ENCODE peak calls at places on chromosomes 16 and 17, in five cellular contexts. One of them, this sample, is unnamed.

GRCh38 chr16:83742520-83742919 is 65.3 kb upstream of the HSBP1 start:
- DNase-seq in tibial nerve: no peak
- DNase-seq in small intestine: no peak
- DNase-seq in tibial artery: no peak
- DNase-seq in GM23338: no peak
- DNase-seq in this sample: peak; percentile 12

GRCh38 chr17:82683534-82683933 is 15.0 kb downstream of the RAB40B start:
- DNase-seq in tibial artery: no peak
- DNase-seq in small intestine: no peak
- DNase-seq in tibial nerve: no peak
- DNase-seq in GM23338: no peak
- DNase-seq in this sample: no peak

GRCh38 chr16:49833796-49834195 is 22.1 kb downstream of the ZNF423 start:
- DNase-seq in small intestine: no peak
- DNase-seq in tibial nerve: no peak
- DNase-seq in GM23338: no peak
- DNase-seq in tibial artery: peak; percentile 68
- DNase-seq in this sample: peak; percentile 79

GRCh38 chr17:30520882-30521281 is 43.7 kb downstream of the GOSR1 start:
- DNase-seq in tibial nerve: no peak
- DNase-seq in small intestine: no peak
- DNase-seq in tibial artery: no peak
- DNase-seq in GM23338: no peak
- DNase-seq in this sample: no peak

GRCh38 chr17:62892870-62893338 is 73.1 kb upstream of the TANC2 start:
- DNase-seq in tibial artery: peak; percentile 53
- DNase-seq in GM23338: peak; percentile 40
- DNase-seq in small intestine: no peak
- DNase-seq in tibial nerve: no peak
- DNase-seq in this sample: no peak

GRCh38 chr17:51537996-51538550 is 277.7 kb downstream of the UTP18 start:
- DNase-seq in tibial artery: no peak
- DNase-seq in tibial nerve: no peak
- DNase-seq in small intestine: no peak
- DNase-seq in GM23338: no peak
- DNase-seq in this sample: no peak

GRCh38 chr16:15539197-15539596 is 103.8 kb downstream of the MARF1 start:
- DNase-seq in small intestine: peak; percentile 20
- DNase-seq in tibial artery: no peak
- DNase-seq in tibial nerve: no peak
- DNase-seq in GM23338: peak; percentile 80
- DNase-seq in this sample: no peak

GRCh38 chr17:5418858-5419355 is 555 bp downstream of the NUP88 start:
- DNase-seq in small intestine: peak; percentile 71
- DNase-seq in tibial nerve: no peak
- DNase-seq in tibial artery: peak; percentile 24
- DNase-seq in GM23338: peak; percentile 58
- DNase-seq in this sample: no peak

GRCh38 chr17:59155439-59156177 is at the start of gene PRR11:
- DNase-seq in tibial nerve: peak; percentile 89
- DNase-seq in small intestine: peak; percentile 100
- DNase-seq in tibial artery: peak; percentile 98
- DNase-seq in GM23338: peak; percentile 99
- DNase-seq in this sample: peak; percentile 98

GRCh38 chr17:4327638-4328037 is 38.8 kb downstream of the UBE2G1 start:
- DNase-seq in tibial artery: no peak
- DNase-seq in small intestine: peak; percentile 30
- DNase-seq in GM23338: no peak
- DNase-seq in tibial nerve: no peak
- DNase-seq in this sample: no peak

DNA sequence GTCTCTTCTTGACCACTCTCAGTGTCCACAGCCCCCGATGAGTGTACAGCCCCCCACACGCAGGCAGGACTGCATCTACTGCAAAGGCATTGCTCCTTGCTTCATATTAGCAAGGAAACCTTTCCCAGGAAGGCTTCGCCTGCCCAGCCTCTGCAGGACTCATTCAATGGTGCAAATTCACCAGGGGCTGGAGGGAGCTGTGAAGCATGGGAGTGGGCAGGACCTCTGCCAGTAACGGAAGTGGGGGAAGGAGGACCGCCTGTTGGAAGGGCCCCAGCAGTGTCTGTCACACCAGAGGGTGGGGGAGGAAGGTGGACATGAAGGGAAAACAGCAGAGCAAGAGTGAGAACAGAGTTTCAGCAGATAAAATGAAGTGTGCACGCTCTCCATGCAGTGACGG is 2.5 kb downstream of the SPATA33 start:
- DNase-seq in GM23338: no peak
- DNase-seq in small intestine: no peak
- DNase-seq in tibial nerve: no peak
- DNase-seq in tibial artery: no peak
- DNase-seq in this sample: no peak
- H3K27ac ChIP-seq in GM23338: no peak overlapping the region
- H3K27ac ChIP-seq in small intestine: no peak overlapping the region
- H3K27ac ChIP-seq in tibial nerve: no peak overlapping the region
- H3K27ac ChIP-seq in tibial artery: no peak overlapping the region
- H3K27ac ChIP-seq in this sample: no peak overlapping the region

GRCh38 chr17:41545829-41546410 is 17.8 kb upstream of the KRT19 start:
- DNase-seq in GM23338: no peak
- DNase-seq in tibial artery: no peak
- DNase-seq in small intestine: no peak
- DNase-seq in tibial nerve: no peak
- DNase-seq in this sample: no peak

GRCh38 chr17:41544935-41545334 is 16.8 kb upstream of the KRT19 start:
- DNase-seq in GM23338: no peak
- DNase-seq in tibial artery: no peak
- DNase-seq in small intestine: no peak
- DNase-seq in tibial nerve: no peak
- DNase-seq in this sample: no peak

GRCh38 chr17:41547378-41547841 is 19.3 kb upstream of the KRT19 start:
- DNase-seq in tibial artery: no peak
- DNase-seq in GM23338: no peak
- DNase-seq in tibial nerve: no peak
- DNase-seq in small intestine: no peak
- DNase-seq in this sample: no peak

GRCh38 chr17:41547921-41548843 is 20.1 kb upstream of the KRT19 start:
- DNase-seq in tibial nerve: no peak
- DNase-seq in GM23338: no peak
- DNase-seq in tibial artery: peak; percentile 64
- DNase-seq in small intestine: peak; percentile 90
- DNase-seq in this sample: no peak

DNA sequence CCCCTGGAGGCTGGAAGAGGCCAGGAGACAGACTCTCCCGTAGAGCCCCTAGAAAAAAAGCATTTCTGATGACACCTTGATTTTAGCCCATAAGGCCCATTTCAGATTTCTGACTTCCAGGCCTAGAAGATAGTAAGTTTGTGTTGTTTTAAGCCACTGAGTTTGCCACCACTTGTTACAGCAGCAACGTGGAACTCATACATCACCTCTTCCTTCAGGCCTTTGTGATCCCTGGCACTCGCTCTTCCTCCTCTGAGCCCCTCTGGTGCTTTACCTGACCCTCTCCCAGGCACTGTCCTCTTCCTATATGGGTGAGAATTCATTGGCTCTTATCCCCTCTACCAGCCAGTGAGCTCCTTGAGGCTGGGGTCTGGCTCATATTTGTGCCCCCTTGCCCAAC is 18.7 kb upstream of the KRT19 start:
- DNase-seq in tibial artery: no peak
- DNase-seq in tibial nerve: no peak
- DNase-seq in GM23338: no peak
- DNase-seq in small intestine: no peak
- DNase-seq in this sample: no peak
- H3K27ac ChIP-seq in tibial artery: no peak overlapping the region
- H3K27ac ChIP-seq in tibial nerve: no peak overlapping the region
- H3K27ac ChIP-seq in GM23338: no peak overlapping the region
- H3K27ac ChIP-seq in small intestine: no peak overlapping the region
- H3K27ac ChIP-seq in this sample: no peak overlapping the region

DNA sequence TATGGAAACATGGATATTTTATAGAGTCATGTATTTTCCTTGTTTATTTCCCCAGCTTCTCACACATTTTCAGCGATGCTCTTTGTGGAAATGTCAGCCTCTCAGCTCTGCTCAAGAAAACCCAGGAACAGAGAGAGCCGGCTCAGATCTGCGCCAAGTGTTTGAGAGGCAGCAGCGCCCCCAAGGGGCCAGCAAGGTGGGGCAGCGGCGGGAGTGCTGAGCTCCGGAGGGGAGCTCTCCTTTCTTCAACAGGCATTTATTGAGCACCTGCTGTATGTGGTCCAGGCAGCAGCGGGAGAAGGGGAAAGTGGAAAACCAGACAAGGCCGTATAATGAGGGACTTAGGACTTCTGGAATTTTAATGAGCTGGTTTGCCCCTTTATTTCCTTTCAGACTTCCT is 421.1 kb upstream of the C16orf82 start:
- DNase-seq in GM23338: peak; percentile 71
- DNase-seq in tibial nerve: no peak
- DNase-seq in small intestine: no peak
- DNase-seq in tibial artery: no peak
- DNase-seq in this sample: no peak
- H3K27ac ChIP-seq in GM23338: no peak overlapping the region
- H3K27ac ChIP-seq in tibial nerve: no peak overlapping the region
- H3K27ac ChIP-seq in small intestine: no peak overlapping the region
- H3K27ac ChIP-seq in tibial artery: no peak overlapping the region
- H3K27ac ChIP-seq in this sample: no peak overlapping the region

GRCh38 chr16:9366048-9366969 is 274.9 kb downstream of the HAPSTR1 start:
- DNase-seq in tibial artery: no peak
- DNase-seq in small intestine: no peak
- DNase-seq in GM23338: no peak
- DNase-seq in tibial nerve: no peak
- DNase-seq in this sample: no peak
- H3K27ac ChIP-seq in tibial artery: peak overlapping the region; percentile 82
- H3K27ac ChIP-seq in small intestine: no peak overlapping the region
- H3K27ac ChIP-seq in GM23338: no peak overlapping the region
- H3K27ac ChIP-seq in tibial nerve: no peak overlapping the region
- H3K27ac ChIP-seq in this sample: peak overlapping the region; percentile 84

GRCh38 chr16:72945081-72945480 is 102.8 kb downstream of the ZFHX3 start:
- DNase-seq in tibial artery: no peak
- DNase-seq in tibial nerve: no peak
- DNase-seq in small intestine: no peak
- DNase-seq in GM23338: no peak
- DNase-seq in this sample: no peak

GRCh38 chr16:72946474-72947194 is 101.3 kb downstream of the ZFHX3 start:
- DNase-seq in GM23338: no peak
- DNase-seq in tibial nerve: no peak
- DNase-seq in tibial artery: peak; percentile 73
- DNase-seq in small intestine: peak; percentile 73
- DNase-seq in this sample: no peak

GRCh38 chr16:72947379-72948237 is 100.3 kb downstream of the ZFHX3 start:
- DNase-seq in GM23338: no peak
- DNase-seq in tibial artery: no peak
- DNase-seq in tibial nerve: no peak
- DNase-seq in small intestine: peak; percentile 71
- DNase-seq in this sample: no peak

GRCh38 chr16:72945611-72946010 is 102.3 kb downstream of the ZFHX3 start:
- DNase-seq in GM23338: no peak
- DNase-seq in tibial artery: no peak
- DNase-seq in tibial nerve: no peak
- DNase-seq in small intestine: no peak
- DNase-seq in this sample: no peak

GRCh38 chr16:72946063-72946462 is 101.9 kb downstream of the ZFHX3 start:
- DNase-seq in tibial nerve: no peak
- DNase-seq in tibial artery: no peak
- DNase-seq in small intestine: no peak
- DNase-seq in GM23338: no peak
- DNase-seq in this sample: no peak
- H3K27ac ChIP-seq in tibial nerve: no peak overlapping the region
- H3K27ac ChIP-seq in tibial artery: peak overlapping the region; percentile 84
- H3K27ac ChIP-seq in small intestine: no peak overlapping the region
- H3K27ac ChIP-seq in GM23338: no peak overlapping the region
- H3K27ac ChIP-seq in this sample: no peak overlapping the region

DNA sequence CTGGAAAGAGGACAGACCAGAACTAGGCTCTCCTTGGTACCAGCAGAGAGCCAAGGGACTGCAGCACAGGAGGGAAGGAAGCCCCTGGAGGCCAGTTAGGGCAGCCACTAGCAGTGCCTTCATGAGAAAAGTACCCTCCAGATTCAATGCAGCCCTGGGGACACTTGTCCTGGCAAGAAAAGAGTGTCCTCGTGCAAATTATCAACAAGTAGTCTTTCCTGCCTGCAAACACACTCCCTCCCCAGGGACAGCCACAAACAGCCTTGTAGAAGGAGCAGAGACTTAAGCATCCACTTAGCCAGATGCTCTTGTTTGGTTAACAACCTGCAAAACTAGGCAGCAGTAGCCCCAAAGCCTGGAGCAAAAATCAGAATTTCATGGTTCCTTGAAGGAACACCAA is 24.3 kb downstream of the CENPV start:
- DNase-seq in tibial artery: no peak
- DNase-seq in tibial nerve: no peak
- DNase-seq in small intestine: peak; percentile 31
- DNase-seq in GM23338: peak; percentile 26
- DNase-seq in this sample: no peak
- H3K27ac ChIP-seq in tibial artery: no peak overlapping the region
- H3K27ac ChIP-seq in tibial nerve: no peak overlapping the region
- H3K27ac ChIP-seq in small intestine: peak overlapping the region; percentile 15
- H3K27ac ChIP-seq in GM23338: no peak overlapping the region
- H3K27ac ChIP-seq in this sample: no peak overlapping the region